ENCODE peak calls at places on chromosomes 6 and 20, in eight cellular contexts. W, A, K, E, D, J, U and T are unnamed samples.

GRCh38 chr6:157867981-157868380 is 44.9 kb downstream of the SNX9 start:
- DNase-seq in W (no peak), A (no peak), K (no peak), E (no peak), D (no peak), J (no peak), U (peak), T (no peak)

GRCh38 chr20:53763707-53764415 is 170.2 kb upstream of the ZNF217 start:
- DNase-seq in W (no peak), A (no peak), K (no peak), E (no peak), D (no peak), J (no peak), U (peak), T (peak)

GRCh38 chr6:7050099-7050498 is 57.7 kb upstream of the RREB1 start:
- DNase-seq in W (no peak), A (no peak), K (no peak), E (no peak), D (no peak), J (no peak), U (peak), T (no peak)

GRCh38 chr6:108651287-108651686 is 90.6 kb downstream of the FOXO3 start:
- DNase-seq in W (no peak), A (no peak), K (no peak), E (no peak), D (no peak), J (peak), U (no peak), T (no peak)

GRCh38 chr20:2005831-2006426 is 12.1 kb upstream of the PDYN start:
- DNase-seq in W (peak), A (peak), K (peak), E (peak), D (no peak), J (peak), U (peak), T (peak)

GRCh38 chr20:1002682-1003561 is 811 bp upstream of the RSPO4 start:
- DNase-seq in W (no peak), A (no peak), K (no peak), E (no peak), D (no peak), J (no peak), U (no peak), T (no peak)

GRCh38 chr20:13302647-13303425 is 81.8 kb downstream of the ISM1 start:
- DNase-seq in W (no peak), A (peak), K (peak), E (no peak), D (peak), J (peak), U (peak), T (peak)

GRCh38 chr6:137291441-137291840 is 72.3 kb upstream of the IFNGR1 start:
- DNase-seq in W (peak), A (no peak), K (no peak), E (no peak), D (no peak), J (peak), U (peak), T (peak)

GRCh38 chr20:54364919-54365318 is 110.5 kb upstream of the DOK5 start:
- DNase-seq in W (no peak), A (no peak), K (no peak), E (no peak), D (no peak), J (no peak), U (no peak), T (no peak)

GRCh38 chr20:54356726-54357235 is 118.6 kb upstream of the DOK5 start:
- DNase-seq in W (no peak), A (no peak), K (no peak), E (no peak), D (no peak), J (peak), U (no peak), T (no peak)

GRCh38 chr20:58651823-58652605 is 931 bp downstream of the STX16 start:
- DNase-seq in W (peak), A (peak), K (peak), E (peak), D (no peak), J (peak), U (peak), T (peak)

GRCh38 chr20:11807070-11807741 is 110.5 kb upstream of the BTBD3 start:
- DNase-seq in W (no peak), A (no peak), K (no peak), E (no peak), D (no peak), J (peak), U (no peak), T (no peak)

GRCh38 chr6:9085054-9085746 is 649.9 kb upstream of the SLC35B3 start:
- DNase-seq in W (no peak), A (no peak), K (peak), E (no peak), D (no peak), J (peak), U (no peak), T (peak)

GRCh38 chr20:20525756-20526155 is 157.9 kb downstream of the INSM1 start:
- DNase-seq in W (no peak), A (no peak), K (no peak), E (no peak), D (no peak), J (no peak), U (no peak), T (peak)